ENCODE peak calls at places on chromosomes 3 and 15, in six cellular contexts. H, C, D, T, I and N are unnamed samples.

GRCh38 chr15:59186501-59186900 is 20.1 kb upstream of the LDHAL6B start:
- DNase-seq in H (no peak), C (no peak), D (no peak), T (no peak), I (peak; percentile 63), N (no peak)

GRCh38 chr3:161337311-161337710 is 34.0 kb downstream of the SPTSSB start:
- DNase-seq in H (no peak), C (no peak), D (no peak), T (no peak), I (no peak), N (no peak)

GRCh38 chr3:76372497-76372896 is 587.1 kb upstream of the ZNF717 start:
- DNase-seq in H (no peak), C (no peak), D (no peak), T (no peak), I (no peak), N (no peak)

GRCh38 chr3:178845446-178846118 is 226.0 kb downstream of the ZMAT3 start:
- DNase-seq in H (no peak), C (no peak), D (no peak), T (no peak), I (no peak), N (peak; percentile 62)

GRCh38 chr3:19526071-19526470 is 377.8 kb downstream of the KCNH8 start:
- DNase-seq in H (no peak), C (no peak), D (no peak), T (no peak), I (no peak), N (no peak)

GRCh38 chr15:70588613-70589012 is 174.7 kb downstream of the UACA start:
- DNase-seq in H (no peak), C (no peak), D (no peak), T (no peak), I (no peak), N (no peak)

GRCh38 chr15:66842710-66843441 is 140.8 kb downstream of the SMAD6 start:
- DNase-seq in H (no peak), C (no peak), D (no peak), T (peak; percentile 48), I (no peak), N (peak; percentile 58)

GRCh38 chr3:129001101-129001816 is at the start of gene EFCC1:
- DNase-seq in H (no peak), C (no peak), D (no peak), T (peak; percentile 27), I (no peak), N (no peak)

GRCh38 chr15:67048281-67049279 is 16.8 kb upstream of the SMAD3 start:
- DNase-seq in H (no peak), C (no peak), D (no peak), T (no peak), I (peak; percentile 89), N (peak; percentile 97)

GRCh38 chr3:27990837-27991236 is 250.6 kb upstream of the CMC1 start:
- DNase-seq in H (no peak), C (no peak), D (no peak), T (no peak), I (no peak), N (no peak)

GRCh38 chr15:80764535-80764934 is 14.6 kb upstream of the CEMIP start:
- DNase-seq in H (no peak), C (no peak), D (no peak), T (no peak), I (no peak), N (no peak)

GRCh38 chr3:197511130-197511529 is 44.6 kb downstream of the BDH1 start:
- DNase-seq in H (no peak), C (no peak), D (no peak), T (no peak), I (no peak), N (no peak)

GRCh38 chr15:81312790-81313543 is 11.0 kb downstream of the STARD5 start:
- DNase-seq in H (no peak), C (no peak), D (no peak), T (no peak), I (peak; percentile 95), N (peak; percentile 99)

GRCh38 chr3:49998326-49998725 is 58.4 kb downstream of the RBM6 start:
- DNase-seq in H (no peak), C (no peak), D (no peak), T (no peak), I (peak; percentile 8), N (no peak)

GRCh38 chr3:197508924-197509775 is 46.6 kb downstream of the BDH1 start:
- DNase-seq in H (no peak), C (no peak), D (no peak), T (no peak), I (no peak), N (no peak)

GRCh38 chr15:72229076-72229946 is 1.7 kb downstream of the PKM start:
- DNase-seq in H (no peak), C (no peak), D (no peak), T (peak; percentile 16), I (no peak), N (peak; percentile 45)

GRCh38 chr15:47688573-47689086 is 28.7 kb upstream of the SEMA6D start:
- DNase-seq in H (no peak), C (no peak), D (no peak), T (no peak), I (peak; percentile 21), N (peak; percentile 27)

GRCh38 chr3:50450135-50450911 is 53.1 kb downstream of the CACNA2D2 start:
- DNase-seq in H (peak; percentile 38), C (peak; percentile 89), D (peak; percentile 58), T (no peak), I (no peak), N (no peak)

GRCh38 chr3:123258359-123258758 is 56.6 kb downstream of the SEC22A start:
- DNase-seq in H (no peak), C (no peak), D (no peak), T (no peak), I (no peak), N (no peak)

GRCh38 chr15:91625506-91625905 is 228.0 kb upstream of the SLCO3A1 start:
- DNase-seq in H (no peak), C (no peak), D (no peak), T (no peak), I (no peak), N (no peak)

GRCh38 chr3:143291826-143292447 is 172.4 kb downstream of the CHST2 start:
- DNase-seq in H (no peak), C (no peak), D (no peak), T (no peak), I (no peak), N (no peak)

GRCh38 chr3:25007974-25008658 is 419.9 kb upstream of the RARB start:
- DNase-seq in H (no peak), C (no peak), D (no peak), T (no peak), I (no peak), N (no peak)

GRCh38 chr3:143266936-143267335 is 147.4 kb downstream of the CHST2 start:
- DNase-seq in H (no peak), C (no peak), D (no peak), T (no peak), I (no peak), N (no peak)

GRCh38 chr15:38817427-38818155 is 253.0 kb upstream of the RASGRP1 start:
- DNase-seq in H (peak; percentile 70), C (peak; percentile 72), D (peak; percentile 69), T (peak; percentile 23), I (peak; percentile 8), N (peak; percentile 45)

GRCh38 chr15:33789141-33789540 is 179.2 kb upstream of the CHRM5 start:
- DNase-seq in H (no peak), C (no peak), D (no peak), T (no peak), I (no peak), N (no peak)

GRCh38 chr3:20406621-20407020 is 220.6 kb upstream of the SGO1 start:
- DNase-seq in H (no peak), C (no peak), D (no peak), T (no peak), I (no peak), N (no peak)

GRCh38 chr3:99859855-99860254 is 42.2 kb downstream of the CMSS1 start:
- DNase-seq in H (no peak), C (no peak), D (no peak), T (no peak), I (peak; percentile 72), N (peak; percentile 66)

GRCh38 chr3:40940651-40941050 is 258.7 kb upstream of the CTNNB1 start:
- DNase-seq in H (no peak), C (no peak), D (no peak), T (no peak), I (no peak), N (no peak)

GRCh38 chr3:99638244-99638948 is at the start of gene COL8A1:
- DNase-seq in H (no peak), C (no peak), D (no peak), T (peak; percentile 60), I (peak; percentile 47), N (peak; percentile 85)

GRCh38 chr15:43230640-43231115 is 9.9 kb upstream of the EPB42 start:
- DNase-seq in H (no peak), C (no peak), D (no peak), T (no peak), I (no peak), N (no peak)

GRCh38 chr3:56277236-56277635 is 191.0 kb downstream of the ERC2 start:
- DNase-seq in H (no peak), C (no peak), D (no peak), T (no peak), I (no peak), N (no peak)

GRCh38 chr3:69252141-69252540 is 129.7 kb upstream of the LMOD3 start:
- DNase-seq in H (no peak), C (no peak), D (no peak), T (no peak), I (no peak), N (no peak)

GRCh38 chr15:39925112-39925830 is 5.2 kb upstream of the GPR176 start:
- DNase-seq in H (no peak), C (no peak), D (no peak), T (no peak), I (no peak), N (no peak)

GRCh38 chr3:43435706-43436105 is 149.4 kb downstream of the SNRK start:
- DNase-seq in H (no peak), C (no peak), D (no peak), T (no peak), I (no peak), N (no peak)

GRCh38 chr3:169591983-169592644 is 71.4 kb downstream of the MECOM start:
- DNase-seq in H (no peak), C (no peak), D (no peak), T (no peak), I (no peak), N (no peak)

GRCh38 chr3:102529452-102529851 is 94.6 kb downstream of the ZPLD1 start:
- DNase-seq in H (no peak), C (no peak), D (no peak), T (peak; percentile 34), I (peak; percentile 3), N (no peak)

GRCh38 chr3:172258616-172259015 is 189.6 kb downstream of the GHSR start:
- DNase-seq in H (no peak), C (no peak), D (no peak), T (no peak), I (no peak), N (no peak)